ENCODE peak calls at places on chromosomes 7 and 10, in five cellular contexts. Z is HepG2, V is GM12892, S is H1, L is K562. D is an unnamed sample.

GRCh38 chr10:6347391-6347951 is 144.7 kb downstream of the PFKFB3 start:
- DNase-seq in Z (no peak), V (no peak), S (no peak), L (no peak), D (no peak)

GRCh38 chr7:151684408-151685175 is 164.9 kb upstream of the RHEB start:
- DNase-seq in Z (no peak), V (no peak), S (no peak), L (no peak), D (no peak)

GRCh38 chr10:131431978-131432690 is 120.6 kb upstream of the TCERG1L start:
- DNase-seq in Z (no peak), V (no peak), S (no peak), L (no peak), D (no peak)

GRCh38 chr10:97849491-97850402 is at the start of gene GOLGA7B:
- DNase-seq in Z (peak; percentile 5), V (peak; percentile 63), S (no peak), L (peak; percentile 42), D (peak; percentile 65)

GRCh38 chr7:13673290-13673689 is 316.2 kb downstream of the ETV1 start:
- DNase-seq in Z (no peak), V (no peak), S (no peak), L (no peak), D (no peak)

GRCh38 chr10:126969310-126969709 is 64.1 kb downstream of the DOCK1 start:
- DNase-seq in Z (no peak), V (no peak), S (no peak), L (no peak), D (no peak)

GRCh38 chr10:119620771-119621384 is 24.1 kb upstream of the TIAL1 start:
- DNase-seq in Z (no peak), V (no peak), S (no peak), L (no peak), D (no peak)

GRCh38 chr7:115230882-115231508 is 309.1 kb downstream of the MDFIC start:
- DNase-seq in Z (peak; percentile 13), V (no peak), S (no peak), L (no peak), D (no peak)

GRCh38 chr7:2905027-2905426 is 60.9 kb upstream of the GNA12 start:
- DNase-seq in Z (no peak), V (no peak), S (no peak), L (no peak), D (no peak)

GRCh38 chr10:77636967-77637473 is 588 bp downstream of the KCNMA1 start:
- DNase-seq in Z (no peak), V (no peak), S (no peak), L (no peak), D (no peak)

GRCh38 chr7:37085600-37085999 is 361.3 kb upstream of the AOAH start:
- DNase-seq in Z (no peak), V (no peak), S (no peak), L (no peak), D (no peak)

GRCh38 chr7:17446340-17446739 is 147.9 kb downstream of the AHR start:
- DNase-seq in Z (no peak), V (no peak), S (no peak), L (no peak), D (no peak)

GRCh38 chr7:106927541-106927940 is 62.5 kb downstream of the PIK3CG start:
- DNase-seq in Z (no peak), V (no peak), S (no peak), L (no peak), D (no peak)

GRCh38 chr10:43940898-43941777 is 292.5 kb upstream of the ZNF32 start:
- DNase-seq in Z (no peak), V (no peak), S (no peak), L (no peak), D (no peak)

GRCh38 chr10:108465871-108466641 is 1301.5 kb upstream of the SORCS1 start:
- DNase-seq in Z (no peak), V (peak; percentile 2), S (peak; percentile 9), L (no peak), D (no peak)

GRCh38 chr10:1050555-1050954 is 1.6 kb upstream of the IDI1 start:
- DNase-seq in Z (peak; percentile 75), V (no peak), S (no peak), L (peak; percentile 46), D (no peak)

GRCh38 chr10:86178401-86179142 is 188.0 kb downstream of the GRID1 start:
- DNase-seq in Z (peak; percentile 24), V (peak; percentile 30), S (peak; percentile 47), L (peak; percentile 30), D (peak; percentile 35)

GRCh38 chr7:8176370-8177081 is 85.4 kb downstream of the ICA1 start:
- DNase-seq in Z (no peak), V (peak; percentile 8), S (no peak), L (no peak), D (no peak)

GRCh38 chr7:102146122-102146521 is 140.5 kb upstream of the SH2B2 start:
- DNase-seq in Z (no peak), V (no peak), S (no peak), L (no peak), D (no peak)

GRCh38 chr7:91512958-91513357 is 248.7 kb downstream of the FZD1 start:
- DNase-seq in Z (no peak), V (no peak), S (no peak), L (peak; percentile 23), D (no peak)

GRCh38 chr7:44633254-44634186 is 27.1 kb downstream of the OGDH start:
- DNase-seq in Z (no peak), V (peak; percentile 38), S (no peak), L (peak; percentile 18), D (no peak)

GRCh38 chr7:118689403-118689802 is 464.9 kb downstream of the ANKRD7 start:
- DNase-seq in Z (no peak), V (no peak), S (no peak), L (peak; percentile 44), D (no peak)

GRCh38 chr7:35334511-35334910 is 80.6 kb upstream of the TBX20 start:
- DNase-seq in Z (no peak), V (no peak), S (no peak), L (no peak), D (no peak)

GRCh38 chr10:17747883-17748550 is 4.0 kb upstream of the TMEM236 start:
- DNase-seq in Z (peak; percentile 18), V (no peak), S (no peak), L (no peak), D (no peak)

GRCh38 chr7:83751217-83751616 is 102.3 kb upstream of the SEMA3E start:
- DNase-seq in Z (no peak), V (no peak), S (no peak), L (no peak), D (no peak)

GRCh38 chr7:76151932-76152331 is 49.8 kb upstream of the SRRM3 start:
- DNase-seq in Z (no peak), V (no peak), S (no peak), L (no peak), D (no peak)

GRCh38 chr10:88728107-88728763 is 22.2 kb downstream of the LIPK start:
- DNase-seq in Z (peak; percentile 17), V (no peak), S (peak; percentile 93), L (peak; percentile 60), D (no peak)

GRCh38 chr7:2982831-2983230 is 60.8 kb downstream of the CARD11 start:
- DNase-seq in Z (no peak), V (no peak), S (no peak), L (no peak), D (no peak)

GRCh38 chr7:17140421-17140820 is 158.0 kb upstream of the AHR start:
- DNase-seq in Z (no peak), V (no peak), S (no peak), L (no peak), D (no peak)

GRCh38 chr7:129453510-129454248 is 19.4 kb downstream of the STRIP2 start:
- DNase-seq in Z (no peak), V (no peak), S (no peak), L (no peak), D (no peak)
- TF ChIP-seq POLR2A in Z (no peak), V (no peak), S (no peak), L (no peak), D (no peak)

GRCh38 chr7:5215313-5215712 is 25.3 kb downstream of the WIPI2 start:
- DNase-seq in Z (no peak), V (no peak), S (no peak), L (no peak), D (no peak)

GRCh38 chr7:5217851-5218331 is 27.9 kb downstream of the WIPI2 start:
- DNase-seq in Z (no peak), V (no peak), S (no peak), L (no peak), D (no peak)

GRCh38 chr7:5217396-5217795 is 27.4 kb downstream of the WIPI2 start:
- DNase-seq in Z (no peak), V (no peak), S (no peak), L (no peak), D (no peak)

GRCh38 chr7:5216931-5217330 is 26.9 kb downstream of the WIPI2 start:
- DNase-seq in Z (no peak), V (no peak), S (no peak), L (no peak), D (no peak)

DNA sequence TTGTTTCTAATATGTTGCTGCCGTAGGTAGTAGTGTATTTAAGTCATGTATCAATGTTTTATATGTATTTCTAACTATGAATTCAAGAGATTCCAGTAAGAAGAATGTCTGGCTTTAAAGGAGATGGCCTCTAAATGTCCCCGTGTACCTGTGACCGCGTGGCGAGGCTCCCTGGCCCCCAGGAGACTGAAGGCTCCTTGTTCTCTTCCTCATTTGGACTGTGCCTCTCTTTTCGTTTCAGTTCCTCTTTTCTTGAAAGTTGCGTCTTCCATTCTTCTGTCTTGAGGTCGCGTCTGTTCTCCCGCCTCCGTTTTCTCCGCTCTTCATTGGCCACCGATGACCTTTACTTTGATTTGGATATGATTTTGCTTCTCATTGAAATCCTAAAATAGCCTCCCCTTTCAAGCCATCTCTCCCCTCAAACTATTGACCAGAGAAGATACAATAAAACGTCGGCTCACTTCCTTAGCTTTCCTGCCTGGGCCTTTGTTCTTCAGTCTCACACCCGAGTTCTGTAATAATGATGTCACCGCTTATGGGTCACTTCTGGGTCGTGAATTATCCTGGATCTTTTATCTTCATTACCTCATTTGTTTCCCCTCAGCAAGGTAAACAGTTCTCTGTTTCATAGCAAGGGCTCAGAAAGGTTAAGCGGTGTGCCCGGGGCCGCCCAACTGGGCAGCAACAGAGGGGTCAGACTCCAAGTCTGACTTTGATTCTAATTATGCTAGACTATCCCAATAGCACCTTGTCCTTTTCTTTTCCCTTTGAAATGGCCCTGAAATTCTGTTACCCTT is 28.7 kb downstream of the WIPI2 start:
- DNase-seq in Z (no peak), V (peak; percentile 70), S (no peak), L (no peak), D (peak; percentile 83)
- TF ChIP-seq TAF1 in Z (no peak), V (peak; percentile 35), S (no peak), L (no peak), D (peak; percentile 58)

GRCh38 chr7:105876964-105877601 is 684 bp upstream of the ATXN7L1 start:
- DNase-seq in Z (peak; percentile 60), V (no peak), S (peak; percentile 27), L (peak; percentile 44), D (no peak)
- TF ChIP-seq POLR2A in Z (peak; percentile 50), V (no peak), S (no peak), L (no peak), D (no peak)

GRCh38 chr10:30346615-30347014 is 2.5 kb downstream of the MTPAP start:
- DNase-seq in Z (no peak), V (no peak), S (no peak), L (no peak), D (no peak)

GRCh38 chr10:30348378-30348776 is 701 bp downstream of the MTPAP start:
- DNase-seq in Z (no peak), V (no peak), S (no peak), L (no peak), D (no peak)

GRCh38 chr10:30346135-30346534 is 2.9 kb downstream of the MTPAP start:
- DNase-seq in Z (no peak), V (no peak), S (no peak), L (peak; percentile 11), D (no peak)

GRCh38 chr10:30343962-30344361 is 5.1 kb downstream of the MTPAP start:
- DNase-seq in Z (no peak), V (no peak), S (no peak), L (no peak), D (no peak)

GRCh38 chr10:30345611-30346010 is 3.5 kb downstream of the MTPAP start:
- DNase-seq in Z (no peak), V (no peak), S (no peak), L (peak; percentile 19), D (no peak)
- TF ChIP-seq TAF1 in Z (no peak), V (no peak), S (no peak), L (no peak), D (no peak)